ENCODE peak calls at places on chromosome 5, in five cellular contexts. W, K, D, F and A are unnamed samples.

GRCh38 chr5:63398346-63398745 is 563.9 kb downstream of the HTR1A start:
- DNase-seq in W (no peak), K (no peak), D (no peak), F (peak; percentile 74), A (no peak)

GRCh38 chr5:32583582-32584232 is 1.6 kb upstream of the SUB1 start:
- DNase-seq in W (no peak), K (no peak), D (no peak), F (peak; percentile 38), A (no peak)

GRCh38 chr5:141692919-141693848 is 11.2 kb upstream of the ARAP3 start:
- DNase-seq in W (no peak), K (no peak), D (peak; percentile 86), F (no peak), A (no peak)

GRCh38 chr5:172642511-172642910 is 1.4 kb downstream of the NEURL1B start:
- DNase-seq in W (no peak), K (no peak), D (no peak), F (no peak), A (no peak)

GRCh38 chr5:52999357-52999949 is 10.3 kb downstream of the ITGA2 start:
- DNase-seq in W (peak; percentile 57), K (no peak), D (no peak), F (no peak), A (no peak)

GRCh38 chr5:172775326-172776234 is 4.6 kb upstream of the DUSP1 start:
- DNase-seq in W (peak; percentile 72), K (no peak), D (no peak), F (no peak), A (peak; percentile 79)

GRCh38 chr5:252546-252945 is 18.9 kb upstream of the PDCD6 start:
- DNase-seq in W (no peak), K (no peak), D (no peak), F (no peak), A (no peak)

GRCh38 chr5:761854-762685 is 22.5 kb downstream of the ZDHHC11B start:
- DNase-seq in W (no peak), K (no peak), D (peak; percentile 81), F (peak; percentile 32), A (no peak)

DNA sequence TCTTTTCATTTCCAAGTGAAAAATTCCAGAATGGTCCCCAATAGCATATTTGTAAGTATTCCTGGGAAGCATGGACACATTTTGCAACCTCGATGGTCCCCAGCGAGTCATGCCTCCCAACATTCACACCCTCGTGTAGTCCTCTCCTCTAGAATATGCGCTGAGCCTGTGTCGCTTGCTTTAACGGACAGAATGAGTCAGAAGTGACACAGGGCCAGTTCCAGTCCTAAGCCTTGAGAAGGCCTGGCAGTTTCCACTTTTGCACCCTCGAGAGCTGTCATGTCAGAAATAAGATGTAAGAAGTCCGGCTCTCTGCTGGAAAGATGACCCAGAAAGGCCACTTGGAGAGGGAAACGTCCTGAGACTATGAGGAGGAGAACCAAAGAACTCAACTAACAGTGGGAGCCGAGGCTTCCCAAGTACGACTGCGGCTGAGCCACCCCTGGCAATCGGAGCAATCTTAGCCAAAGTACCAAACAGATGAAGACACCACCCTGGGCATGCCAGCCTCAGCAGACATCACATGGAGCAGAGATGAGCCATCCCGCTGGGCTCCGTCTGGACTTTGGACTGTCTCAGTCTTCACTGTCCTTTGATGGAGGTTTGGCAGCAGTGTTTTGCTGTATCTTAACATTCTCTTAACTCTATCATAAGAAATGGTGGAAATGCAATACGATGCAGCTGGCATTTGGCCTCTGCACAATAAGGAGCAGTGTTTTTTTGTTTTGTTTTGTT is 42.6 kb upstream of the GFPT2 start:
- DNase-seq in W (no peak), K (no peak), D (no peak), F (no peak), A (no peak)
- H3K27me3 ChIP-seq in W (no peaks in the 10 kb centered on the region), K (no peaks in the 10 kb centered on the region), D (no peaks in the 10 kb centered on the region), F (no peaks in the 10 kb centered on the region), A (no peaks in the 10 kb centered on the region)

DNA sequence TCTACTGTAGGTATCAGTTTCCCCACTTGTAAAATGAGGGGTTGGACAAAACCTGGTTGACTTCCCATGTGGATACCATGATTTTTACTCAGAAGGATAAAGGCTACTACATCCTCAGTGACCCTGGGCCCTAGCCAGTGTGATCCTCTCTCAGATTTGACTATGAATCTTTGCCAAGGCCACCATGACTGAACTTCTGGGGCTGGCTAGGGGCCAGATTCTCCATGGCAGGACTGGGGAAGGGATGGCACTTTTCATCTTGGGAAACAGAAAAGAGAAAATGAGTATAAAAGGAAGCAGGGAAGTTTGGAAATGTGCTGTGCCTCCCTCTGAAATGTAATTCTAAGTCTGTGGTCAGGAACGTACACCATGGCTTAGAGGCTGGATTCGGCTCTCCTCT is 1.4 kb upstream of the FSTL4 start:
- DNase-seq in W (no peak), K (no peak), D (no peak), F (no peak), A (no peak)
- H3K27me3 ChIP-seq in W (peaks cover 49% of the 10 kb centered on the region), K (peaks cover 36% of the 10 kb centered on the region), D (peaks cover 20% of the 10 kb centered on the region), F (peaks cover 26% of the 10 kb centered on the region), A (peaks cover 62% of the 10 kb centered on the region)

GRCh38 chr5:90878549-90879196 is 320.1 kb downstream of the ADGRV1 start:
- DNase-seq in W (peak; percentile 28), K (no peak), D (no peak), F (no peak), A (peak; percentile 15)
- H3K27me3 ChIP-seq in W (no peaks in the 10 kb centered on the region), K (no peaks in the 10 kb centered on the region), D (no peaks in the 10 kb centered on the region), F (no peaks in the 10 kb centered on the region), A (no peaks in the 10 kb centered on the region)

DNA sequence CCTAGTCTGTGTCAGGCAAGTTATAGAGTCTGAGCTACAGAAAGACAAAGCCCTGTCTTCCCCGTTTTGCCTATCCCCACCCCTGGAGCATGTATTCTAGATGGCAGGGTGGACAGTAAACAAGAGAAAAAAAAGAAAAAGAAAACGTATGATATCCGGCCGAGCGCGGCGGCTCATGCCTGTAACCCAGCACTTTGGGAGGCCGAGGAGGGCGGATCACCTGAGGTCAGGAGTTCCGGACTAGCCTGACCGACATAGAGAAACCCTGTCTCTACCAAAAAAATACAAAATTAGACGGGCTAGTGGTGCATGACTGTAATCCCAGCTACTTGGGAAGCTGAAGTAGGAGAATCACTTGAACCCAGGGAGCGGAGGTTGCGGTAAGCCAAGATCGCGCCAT is 523.0 kb upstream of the CDH9 start:
- DNase-seq in W (no peak), K (no peak), D (no peak), F (no peak), A (no peak)
- H3K27me3 ChIP-seq in W (no peaks in the 10 kb centered on the region), K (no peaks in the 10 kb centered on the region), D (no peaks in the 10 kb centered on the region), F (no peaks in the 10 kb centered on the region), A (no peaks in the 10 kb centered on the region)

GRCh38 chr5:135486131-135486530 is 34.0 kb upstream of the TIFAB start:
- DNase-seq in W (no peak), K (no peak), D (no peak), F (no peak), A (no peak)

GRCh38 chr5:135489466-135490244 is 37.5 kb upstream of the TIFAB start:
- DNase-seq in W (no peak), K (no peak), D (no peak), F (peak; percentile 59), A (no peak)

GRCh38 chr5:135488727-135489465 is 36.7 kb upstream of the TIFAB start:
- DNase-seq in W (peak; percentile 62), K (peak; percentile 37), D (peak; percentile 39), F (peak; percentile 91), A (no peak)

GRCh38 chr5:135486679-135487395 is 34.7 kb upstream of the TIFAB start:
- DNase-seq in W (no peak), K (no peak), D (no peak), F (no peak), A (no peak)

GRCh38 chr5:135487839-135488514 is 35.8 kb upstream of the TIFAB start:
- DNase-seq in W (no peak), K (no peak), D (no peak), F (no peak), A (no peak)
- H3K27me3 ChIP-seq in W (peaks cover 76% of the 10 kb centered on the region), K (no peaks in the 10 kb centered on the region), D (no peaks in the 10 kb centered on the region), F (peaks cover 78% of the 10 kb centered on the region), A (peaks cover 59% of the 10 kb centered on the region)

GRCh38 chr5:154612666-154613065 is 134.6 kb upstream of the HAND1 start:
- DNase-seq in W (no peak), K (no peak), D (no peak), F (no peak), A (no peak)
- H3K27me3 ChIP-seq in W (peaks cover 40% of the 10 kb centered on the region), K (no peaks in the 10 kb centered on the region), D (peaks cover 31% of the 10 kb centered on the region), F (peaks cover 21% of the 10 kb centered on the region), A (peaks cover 71% of the 10 kb centered on the region)